ENCODE peak calls at places on chromosome X, in seven cellular contexts. One of them, this sample, is unnamed. For H3K27me3, the result is how much of the 10 kb centered on the place peaks cover.

GRCh38 chrX:44958480-44958879 is 85.5 kb downstream of the KDM6A start:
- DNase-seq in uterus: no peak
- DNase-seq in heart right ventricle: no peak
- DNase-seq in left ventricle myocardium inferior: no peak
- DNase-seq in HL-60: no peak
- DNase-seq in AG04450: no peak
- DNase-seq in pancreas: no peak
- DNase-seq in this sample: no peak

GRCh38 chrX:45001038-45001437 is 128.1 kb downstream of the KDM6A start:
- DNase-seq in uterus: no peak
- DNase-seq in heart right ventricle: no peak
- DNase-seq in left ventricle myocardium inferior: no peak
- DNase-seq in HL-60: no peak
- DNase-seq in AG04450: no peak
- DNase-seq in pancreas: no peak
- DNase-seq in this sample: no peak

GRCh38 chrX:107700317-107700774 is 72.0 kb downstream of the PRPS1 start:
- DNase-seq in uterus: peak
- DNase-seq in heart right ventricle: no peak
- DNase-seq in left ventricle myocardium inferior: no peak
- DNase-seq in HL-60: no peak
- DNase-seq in AG04450: no peak
- DNase-seq in pancreas: peak
- DNase-seq in this sample: no peak

GRCh38 chrX:68983004-68983857 is 154.4 kb downstream of the EFNB1 start:
- DNase-seq in uterus: no peak
- DNase-seq in heart right ventricle: no peak
- DNase-seq in left ventricle myocardium inferior: no peak
- DNase-seq in HL-60: no peak
- DNase-seq in AG04450: no peak
- DNase-seq in pancreas: no peak
- DNase-seq in this sample: no peak

GRCh38 chrX:113947548-113947947 is 636.3 kb upstream of the HTR2C start:
- DNase-seq in uterus: no peak
- DNase-seq in heart right ventricle: no peak
- DNase-seq in left ventricle myocardium inferior: no peak
- DNase-seq in HL-60: no peak
- DNase-seq in AG04450: no peak
- DNase-seq in pancreas: no peak
- DNase-seq in this sample: no peak

GRCh38 chrX:103253608-103254007 is 1.3 kb downstream of the TCEAL8 start:
- DNase-seq in uterus: no peak
- DNase-seq in heart right ventricle: peak
- DNase-seq in left ventricle myocardium inferior: no peak
- DNase-seq in HL-60: no peak
- DNase-seq in AG04450: no peak
- DNase-seq in pancreas: no peak
- DNase-seq in this sample: no peak

GRCh38 chrX:22163306-22163705 is 109.4 kb upstream of the CBLL2 start:
- DNase-seq in uterus: no peak
- DNase-seq in heart right ventricle: no peak
- DNase-seq in left ventricle myocardium inferior: no peak
- DNase-seq in HL-60: no peak
- DNase-seq in AG04450: no peak
- DNase-seq in pancreas: no peak
- DNase-seq in this sample: no peak

GRCh38 chrX:115531818-115532403 is 29.1 kb upstream of the PLS3 start:
- DNase-seq in uterus: no peak
- DNase-seq in heart right ventricle: no peak
- DNase-seq in left ventricle myocardium inferior: no peak
- DNase-seq in HL-60: no peak
- DNase-seq in AG04450: no peak
- DNase-seq in pancreas: no peak
- DNase-seq in this sample: no peak

GRCh38 chrX:131828482-131828881 is 194.6 kb upstream of the STK26 start:
- DNase-seq in uterus: no peak
- DNase-seq in heart right ventricle: no peak
- DNase-seq in left ventricle myocardium inferior: no peak
- DNase-seq in HL-60: no peak
- DNase-seq in AG04450: no peak
- DNase-seq in pancreas: no peak
- DNase-seq in this sample: no peak

GRCh38 chrX:110161361-110161686 is 156.6 kb downstream of the AMMECR1 start:
- DNase-seq in uterus: no peak
- DNase-seq in heart right ventricle: no peak
- DNase-seq in left ventricle myocardium inferior: no peak
- DNase-seq in HL-60: no peak
- DNase-seq in AG04450: no peak
- DNase-seq in pancreas: no peak
- DNase-seq in this sample: no peak

GRCh38 chrX:154485150-154486051 is 1.0 kb downstream of the UBL4A start:
- DNase-seq in uterus: peak
- DNase-seq in heart right ventricle: no peak
- DNase-seq in left ventricle myocardium inferior: no peak
- DNase-seq in HL-60: no peak
- DNase-seq in AG04450: no peak
- DNase-seq in pancreas: no peak
- DNase-seq in this sample: no peak

GRCh38 chrX:17635231-17635630 is 102.1 kb upstream of the SCML1 start:
- DNase-seq in uterus: no peak
- DNase-seq in heart right ventricle: no peak
- DNase-seq in left ventricle myocardium inferior: no peak
- DNase-seq in HL-60: no peak
- DNase-seq in AG04450: no peak
- DNase-seq in pancreas: peak
- DNase-seq in this sample: no peak

GRCh38 chrX:47958943-47959342 is 44.8 kb downstream of the ZNF182 start:
- DNase-seq in uterus: no peak
- DNase-seq in heart right ventricle: no peak
- DNase-seq in left ventricle myocardium inferior: no peak
- DNase-seq in HL-60: no peak
- DNase-seq in AG04450: no peak
- DNase-seq in pancreas: peak
- DNase-seq in this sample: peak

GRCh38 chrX:23373129-23373804 is 38.6 kb downstream of the PTCHD1 start:
- DNase-seq in uterus: peak
- DNase-seq in heart right ventricle: no peak
- DNase-seq in left ventricle myocardium inferior: no peak
- DNase-seq in HL-60: no peak
- DNase-seq in AG04450: peak
- DNase-seq in pancreas: no peak
- DNase-seq in this sample: no peak

GRCh38 chrX:101291204-101291603 is at the start of gene TAF7L:
- DNase-seq in uterus: no peak
- DNase-seq in heart right ventricle: peak
- DNase-seq in left ventricle myocardium inferior: no peak
- DNase-seq in HL-60: no peak
- DNase-seq in AG04450: no peak
- DNase-seq in pancreas: no peak
- DNase-seq in this sample: no peak

GRCh38 chrX:110086916-110087484 is 84.1 kb downstream of the TMEM164 start:
- DNase-seq in uterus: no peak
- DNase-seq in heart right ventricle: no peak
- DNase-seq in left ventricle myocardium inferior: no peak
- DNase-seq in HL-60: no peak
- DNase-seq in AG04450: peak
- DNase-seq in pancreas: no peak
- DNase-seq in this sample: no peak

GRCh38 chrX:39577976-39578962 is 519.5 kb downstream of the BCOR start:
- DNase-seq in uterus: no peak
- DNase-seq in heart right ventricle: peak
- DNase-seq in left ventricle myocardium inferior: peak
- DNase-seq in HL-60: no peak
- DNase-seq in AG04450: no peak
- DNase-seq in pancreas: no peak
- DNase-seq in this sample: peak

GRCh38 chrX:46611658-46612362 is 38.2 kb downstream of the CHST7 start:
- DNase-seq in uterus: no peak
- DNase-seq in heart right ventricle: no peak
- DNase-seq in left ventricle myocardium inferior: no peak
- DNase-seq in HL-60: no peak
- DNase-seq in AG04450: no peak
- DNase-seq in pancreas: no peak
- DNase-seq in this sample: peak

GRCh38 chrX:120517936-120518335 is 42.8 kb downstream of the CUL4B start:
- DNase-seq in uterus: no peak
- DNase-seq in heart right ventricle: no peak
- DNase-seq in left ventricle myocardium inferior: no peak
- DNase-seq in HL-60: no peak
- DNase-seq in AG04450: peak
- DNase-seq in pancreas: no peak
- DNase-seq in this sample: no peak

GRCh38 chrX:148960060-148960459 is 459.6 kb downstream of the AFF2 start:
- DNase-seq in uterus: no peak
- DNase-seq in heart right ventricle: no peak
- DNase-seq in left ventricle myocardium inferior: no peak
- DNase-seq in HL-60: no peak
- DNase-seq in AG04450: no peak
- DNase-seq in pancreas: no peak
- DNase-seq in this sample: no peak

GRCh38 chrX:103211012-103211715 is 3.7 kb upstream of the BEX4 start:
- DNase-seq in uterus: peak
- DNase-seq in heart right ventricle: no peak
- DNase-seq in left ventricle myocardium inferior: no peak
- DNase-seq in HL-60: no peak
- DNase-seq in AG04450: no peak
- DNase-seq in pancreas: peak
- DNase-seq in this sample: peak

GRCh38 chrX:81174286-81174685 is 27.4 kb downstream of the HMGN5 start:
- DNase-seq in uterus: no peak
- DNase-seq in heart right ventricle: no peak
- DNase-seq in left ventricle myocardium inferior: no peak
- DNase-seq in HL-60: no peak
- DNase-seq in AG04450: no peak
- DNase-seq in pancreas: no peak
- DNase-seq in this sample: no peak

GRCh38 chrX:23732704-23733103 is 10.4 kb downstream of the ACOT9 start:
- DNase-seq in uterus: no peak
- DNase-seq in heart right ventricle: no peak
- DNase-seq in left ventricle myocardium inferior: no peak
- DNase-seq in HL-60: no peak
- DNase-seq in AG04450: no peak
- DNase-seq in pancreas: no peak
- DNase-seq in this sample: no peak

GRCh38 chrX:74890676-74891430 is 34.4 kb downstream of the NEXMIF start:
- DNase-seq in uterus: no peak
- DNase-seq in heart right ventricle: no peak
- DNase-seq in left ventricle myocardium inferior: no peak
- DNase-seq in HL-60: no peak
- DNase-seq in AG04450: no peak
- DNase-seq in pancreas: no peak
- DNase-seq in this sample: no peak

GRCh38 chrX:105608745-105609144 is 213.6 kb upstream of the NRK start:
- DNase-seq in uterus: no peak
- DNase-seq in heart right ventricle: no peak
- DNase-seq in left ventricle myocardium inferior: no peak
- DNase-seq in HL-60: no peak
- DNase-seq in AG04450: no peak
- DNase-seq in pancreas: no peak
- DNase-seq in this sample: no peak

GRCh38 chrX:6227445-6227820 is 1.2 kb downstream of the NLGN4X start:
- DNase-seq in uterus: no peak
- DNase-seq in heart right ventricle: no peak
- DNase-seq in left ventricle myocardium inferior: no peak
- DNase-seq in HL-60: no peak
- DNase-seq in AG04450: no peak
- DNase-seq in pancreas: no peak
- DNase-seq in this sample: no peak
- TF ChIP-seq CTCF in uterus: no peak
- TF ChIP-seq CTCF in heart right ventricle: no peak
- TF ChIP-seq CTCF in left ventricle myocardium inferior: no peak
- TF ChIP-seq CTCF in HL-60: no peak
- TF ChIP-seq CTCF in AG04450: no peak
- TF ChIP-seq CTCF in pancreas: no peak
- TF ChIP-seq CTCF in this sample: no peak

DNA sequence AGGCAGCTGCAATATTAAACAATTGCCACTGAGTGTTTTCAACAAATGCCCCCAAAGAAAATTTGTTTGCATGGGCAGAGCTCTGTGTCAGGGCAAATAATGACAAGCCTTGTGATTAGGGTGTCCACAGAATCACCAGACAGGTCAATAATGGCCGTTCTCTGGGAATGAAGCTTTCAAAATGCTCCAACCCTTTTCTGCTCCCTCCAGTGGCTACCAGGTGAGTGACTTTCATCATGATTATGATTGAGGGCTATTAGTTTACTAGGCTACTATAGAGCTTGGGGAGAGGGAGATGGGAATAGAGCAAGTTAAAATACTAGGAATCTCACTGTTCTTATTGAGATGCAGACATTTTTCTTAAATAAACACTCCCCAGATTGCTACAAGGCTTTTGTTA is 23.5 kb downstream of the IRS4 start:
- DNase-seq in uterus: no peak
- DNase-seq in heart right ventricle: no peak
- DNase-seq in left ventricle myocardium inferior: no peak
- DNase-seq in HL-60: no peak
- DNase-seq in AG04450: no peak
- DNase-seq in pancreas: no peak
- DNase-seq in this sample: no peak
- H3K27me3 ChIP-seq in uterus: under half
- H3K27me3 ChIP-seq in heart right ventricle: under half
- H3K27me3 ChIP-seq in left ventricle myocardium inferior: under half
- H3K27me3 ChIP-seq in HL-60: under half
- H3K27me3 ChIP-seq in AG04450: under half
- H3K27me3 ChIP-seq in pancreas: under half
- H3K27me3 ChIP-seq in this sample: under half

GRCh38 chrX:11555759-11556158 is 110.0 kb downstream of the ARHGAP6 start:
- DNase-seq in uterus: no peak
- DNase-seq in heart right ventricle: no peak
- DNase-seq in left ventricle myocardium inferior: no peak
- DNase-seq in HL-60: no peak
- DNase-seq in AG04450: no peak
- DNase-seq in pancreas: no peak
- DNase-seq in this sample: no peak

GRCh38 chrX:11553594-11553993 is 112.1 kb downstream of the ARHGAP6 start:
- DNase-seq in uterus: no peak
- DNase-seq in heart right ventricle: no peak
- DNase-seq in left ventricle myocardium inferior: no peak
- DNase-seq in HL-60: no peak
- DNase-seq in AG04450: no peak
- DNase-seq in pancreas: no peak
- DNase-seq in this sample: no peak

GRCh38 chrX:11562570-11562969 is 103.2 kb downstream of the ARHGAP6 start:
- DNase-seq in uterus: no peak
- DNase-seq in heart right ventricle: no peak
- DNase-seq in left ventricle myocardium inferior: no peak
- DNase-seq in HL-60: no peak
- DNase-seq in AG04450: no peak
- DNase-seq in pancreas: no peak
- DNase-seq in this sample: no peak

GRCh38 chrX:11557120-11557519 is 108.6 kb downstream of the ARHGAP6 start:
- DNase-seq in uterus: no peak
- DNase-seq in heart right ventricle: no peak
- DNase-seq in left ventricle myocardium inferior: no peak
- DNase-seq in HL-60: no peak
- DNase-seq in AG04450: no peak
- DNase-seq in pancreas: no peak
- DNase-seq in this sample: no peak

GRCh38 chrX:11558972-11559371 is 106.7 kb downstream of the ARHGAP6 start:
- DNase-seq in uterus: no peak
- DNase-seq in heart right ventricle: no peak
- DNase-seq in left ventricle myocardium inferior: no peak
- DNase-seq in HL-60: peak
- DNase-seq in AG04450: no peak
- DNase-seq in pancreas: no peak
- DNase-seq in this sample: peak
- TF ChIP-seq CTCF in uterus: no peak
- TF ChIP-seq CTCF in heart right ventricle: no peak
- TF ChIP-seq CTCF in left ventricle myocardium inferior: no peak
- TF ChIP-seq CTCF in HL-60: peak
- TF ChIP-seq CTCF in AG04450: peak
- TF ChIP-seq CTCF in pancreas: peak
- TF ChIP-seq CTCF in this sample: no peak

GRCh38 chrX:137565921-137566745 is at the start of gene ZIC3:
- DNase-seq in uterus: no peak
- DNase-seq in heart right ventricle: peak
- DNase-seq in left ventricle myocardium inferior: peak
- DNase-seq in HL-60: no peak
- DNase-seq in AG04450: no peak
- DNase-seq in pancreas: peak
- DNase-seq in this sample: no peak
- H3K27me3 ChIP-seq in uterus: half or more
- H3K27me3 ChIP-seq in heart right ventricle: half or more
- H3K27me3 ChIP-seq in left ventricle myocardium inferior: half or more
- H3K27me3 ChIP-seq in HL-60: under half
- H3K27me3 ChIP-seq in AG04450: under half
- H3K27me3 ChIP-seq in pancreas: under half
- H3K27me3 ChIP-seq in this sample: half or more

This sample was measured in CD4-positive, alpha-beta T cell.